ENCODE peak calls at places on chromosomes 12 and 14, in ten cellular contexts. One of them, this sample, is unnamed.

GRCh38 chr12:62581288-62582064 is 114.8 kb downstream of the MON2 start:
- DNase-seq in fibroblast of pulmonary artery: peak
- DNase-seq in activated T-helper 1 cell treated with Interleukin-2 at 50 U/mL for 16 hours: no peak
- DNase-seq in HEK293T: peak
- DNase-seq in HuH-7.5: no peak
- DNase-seq in non-pigmented ciliary epithelial cell: peak
- DNase-seq in GM12891: no peak
- DNase-seq in kidney: no peak
- DNase-seq in naive thymus-derived CD8-positive, alpha-beta T cell: peak
- DNase-seq in suprapubic skin: no peak
- DNase-seq in this sample: no peak

GRCh38 chr12:1845427-1845826 is 25.1 kb downstream of the LRTM2 start:
- DNase-seq in HuH-7.5: no peak
- DNase-seq in activated T-helper 1 cell treated with Interleukin-2 at 50 U/mL for 16 hours: no peak
- DNase-seq in naive thymus-derived CD8-positive, alpha-beta T cell: no peak
- DNase-seq in GM12891: no peak
- DNase-seq in non-pigmented ciliary epithelial cell: no peak
- DNase-seq in suprapubic skin: no peak
- DNase-seq in fibroblast of pulmonary artery: no peak
- DNase-seq in kidney: no peak
- DNase-seq in HEK293T: no peak
- DNase-seq in this sample: no peak

GRCh38 chr12:109115758-109116610 is at the start of gene ACACB:
- DNase-seq in fibroblast of pulmonary artery: no peak
- DNase-seq in activated T-helper 1 cell treated with Interleukin-2 at 50 U/mL for 16 hours: no peak
- DNase-seq in HEK293T: no peak
- DNase-seq in suprapubic skin: peak
- DNase-seq in GM12891: no peak
- DNase-seq in non-pigmented ciliary epithelial cell: no peak
- DNase-seq in naive thymus-derived CD8-positive, alpha-beta T cell: no peak
- DNase-seq in kidney: peak
- DNase-seq in HuH-7.5: peak
- DNase-seq in this sample: no peak

GRCh38 chr12:94983321-94983720 is 20.2 kb downstream of the NDUFA12 start:
- DNase-seq in HEK293T: no peak
- DNase-seq in HuH-7.5: no peak
- DNase-seq in naive thymus-derived CD8-positive, alpha-beta T cell: no peak
- DNase-seq in activated T-helper 1 cell treated with Interleukin-2 at 50 U/mL for 16 hours: no peak
- DNase-seq in GM12891: no peak
- DNase-seq in fibroblast of pulmonary artery: no peak
- DNase-seq in suprapubic skin: no peak
- DNase-seq in non-pigmented ciliary epithelial cell: no peak
- DNase-seq in kidney: no peak
- DNase-seq in this sample: no peak

GRCh38 chr14:99986416-99986815 is 78.8 kb upstream of the EVL start:
- DNase-seq in activated T-helper 1 cell treated with Interleukin-2 at 50 U/mL for 16 hours: no peak
- DNase-seq in HEK293T: no peak
- DNase-seq in non-pigmented ciliary epithelial cell: no peak
- DNase-seq in naive thymus-derived CD8-positive, alpha-beta T cell: no peak
- DNase-seq in HuH-7.5: no peak
- DNase-seq in kidney: no peak
- DNase-seq in fibroblast of pulmonary artery: no peak
- DNase-seq in GM12891: no peak
- DNase-seq in suprapubic skin: no peak
- DNase-seq in this sample: no peak

GRCh38 chr12:3136641-3137267 is 59.6 kb downstream of the TSPAN9 start:
- DNase-seq in suprapubic skin: no peak
- DNase-seq in GM12891: no peak
- DNase-seq in naive thymus-derived CD8-positive, alpha-beta T cell: no peak
- DNase-seq in non-pigmented ciliary epithelial cell: no peak
- DNase-seq in HuH-7.5: no peak
- DNase-seq in activated T-helper 1 cell treated with Interleukin-2 at 50 U/mL for 16 hours: no peak
- DNase-seq in kidney: no peak
- DNase-seq in HEK293T: no peak
- DNase-seq in fibroblast of pulmonary artery: no peak
- DNase-seq in this sample: no peak

GRCh38 chr12:45644521-45644920 is 85.0 kb upstream of the ARID2 start:
- DNase-seq in GM12891: no peak
- DNase-seq in fibroblast of pulmonary artery: peak
- DNase-seq in non-pigmented ciliary epithelial cell: no peak
- DNase-seq in kidney: no peak
- DNase-seq in naive thymus-derived CD8-positive, alpha-beta T cell: no peak
- DNase-seq in HuH-7.5: no peak
- DNase-seq in suprapubic skin: no peak
- DNase-seq in activated T-helper 1 cell treated with Interleukin-2 at 50 U/mL for 16 hours: no peak
- DNase-seq in HEK293T: no peak
- DNase-seq in this sample: no peak

GRCh38 chr14:24289649-24290283 is 9.8 kb downstream of the DHRS1 start:
- DNase-seq in fibroblast of pulmonary artery: no peak
- DNase-seq in HuH-7.5: no peak
- DNase-seq in GM12891: no peak
- DNase-seq in non-pigmented ciliary epithelial cell: no peak
- DNase-seq in suprapubic skin: no peak
- DNase-seq in activated T-helper 1 cell treated with Interleukin-2 at 50 U/mL for 16 hours: no peak
- DNase-seq in kidney: no peak
- DNase-seq in HEK293T: no peak
- DNase-seq in naive thymus-derived CD8-positive, alpha-beta T cell: no peak
- DNase-seq in this sample: no peak

GRCh38 chr14:34078117-34078743 is 127.4 kb upstream of the EGLN3 start:
- DNase-seq in HEK293T: no peak
- DNase-seq in suprapubic skin: no peak
- DNase-seq in fibroblast of pulmonary artery: no peak
- DNase-seq in non-pigmented ciliary epithelial cell: peak
- DNase-seq in kidney: no peak
- DNase-seq in HuH-7.5: no peak
- DNase-seq in GM12891: no peak
- DNase-seq in activated T-helper 1 cell treated with Interleukin-2 at 50 U/mL for 16 hours: no peak
- DNase-seq in naive thymus-derived CD8-positive, alpha-beta T cell: no peak
- DNase-seq in this sample: no peak

GRCh38 chr12:57166971-57167371 is 19.6 kb upstream of the LRP1-AS start:
- DNase-seq in activated T-helper 1 cell treated with Interleukin-2 at 50 U/mL for 16 hours: no peak
- DNase-seq in suprapubic skin: no peak
- DNase-seq in naive thymus-derived CD8-positive, alpha-beta T cell: no peak
- DNase-seq in kidney: no peak
- DNase-seq in fibroblast of pulmonary artery: peak
- DNase-seq in non-pigmented ciliary epithelial cell: peak
- DNase-seq in HuH-7.5: no peak
- DNase-seq in HEK293T: no peak
- DNase-seq in GM12891: no peak
- DNase-seq in this sample: no peak

GRCh38 chr12:87667378-87667777 is 361.8 kb downstream of the C12orf50 start:
- DNase-seq in GM12891: no peak
- DNase-seq in suprapubic skin: no peak
- DNase-seq in HuH-7.5: no peak
- DNase-seq in fibroblast of pulmonary artery: peak
- DNase-seq in activated T-helper 1 cell treated with Interleukin-2 at 50 U/mL for 16 hours: no peak
- DNase-seq in non-pigmented ciliary epithelial cell: peak
- DNase-seq in HEK293T: no peak
- DNase-seq in kidney: no peak
- DNase-seq in naive thymus-derived CD8-positive, alpha-beta T cell: no peak
- DNase-seq in this sample: no peak

GRCh38 chr14:103546651-103547454 is 15.6 kb downstream of the BAG5 start:
- DNase-seq in HEK293T: peak
- DNase-seq in fibroblast of pulmonary artery: peak
- DNase-seq in naive thymus-derived CD8-positive, alpha-beta T cell: peak
- DNase-seq in non-pigmented ciliary epithelial cell: no peak
- DNase-seq in suprapubic skin: peak
- DNase-seq in activated T-helper 1 cell treated with Interleukin-2 at 50 U/mL for 16 hours: peak
- DNase-seq in GM12891: peak
- DNase-seq in kidney: peak
- DNase-seq in HuH-7.5: peak
- DNase-seq in this sample: peak

GRCh38 chr12:63103489-63104131 is 47.4 kb downstream of the AVPR1A start:
- DNase-seq in kidney: no peak
- DNase-seq in naive thymus-derived CD8-positive, alpha-beta T cell: peak
- DNase-seq in HEK293T: peak
- DNase-seq in non-pigmented ciliary epithelial cell: no peak
- DNase-seq in activated T-helper 1 cell treated with Interleukin-2 at 50 U/mL for 16 hours: no peak
- DNase-seq in suprapubic skin: no peak
- DNase-seq in GM12891: no peak
- DNase-seq in HuH-7.5: no peak
- DNase-seq in fibroblast of pulmonary artery: peak
- DNase-seq in this sample: no peak

GRCh38 chr14:62889354-62889753 is 155.9 kb downstream of the KCNH5 start:
- DNase-seq in non-pigmented ciliary epithelial cell: no peak
- DNase-seq in GM12891: no peak
- DNase-seq in naive thymus-derived CD8-positive, alpha-beta T cell: no peak
- DNase-seq in activated T-helper 1 cell treated with Interleukin-2 at 50 U/mL for 16 hours: no peak
- DNase-seq in suprapubic skin: no peak
- DNase-seq in HuH-7.5: no peak
- DNase-seq in kidney: no peak
- DNase-seq in fibroblast of pulmonary artery: peak
- DNase-seq in HEK293T: no peak
- DNase-seq in this sample: no peak

GRCh38 chr12:115451785-115452736 is 768.1 kb upstream of the TBX3 start:
- DNase-seq in HEK293T: peak
- DNase-seq in non-pigmented ciliary epithelial cell: no peak
- DNase-seq in fibroblast of pulmonary artery: peak
- DNase-seq in naive thymus-derived CD8-positive, alpha-beta T cell: peak
- DNase-seq in kidney: no peak
- DNase-seq in HuH-7.5: peak
- DNase-seq in activated T-helper 1 cell treated with Interleukin-2 at 50 U/mL for 16 hours: no peak
- DNase-seq in GM12891: peak
- DNase-seq in suprapubic skin: no peak
- DNase-seq in this sample: no peak

GRCh38 chr14:96139879-96140278 is 64.8 kb upstream of the BDKRB2 start:
- DNase-seq in fibroblast of pulmonary artery: no peak
- DNase-seq in activated T-helper 1 cell treated with Interleukin-2 at 50 U/mL for 16 hours: no peak
- DNase-seq in kidney: no peak
- DNase-seq in non-pigmented ciliary epithelial cell: no peak
- DNase-seq in GM12891: no peak
- DNase-seq in suprapubic skin: no peak
- DNase-seq in naive thymus-derived CD8-positive, alpha-beta T cell: no peak
- DNase-seq in HEK293T: no peak
- DNase-seq in HuH-7.5: no peak
- DNase-seq in this sample: no peak

GRCh38 chr14:62718629-62719028 is 326.6 kb downstream of the KCNH5 start:
- DNase-seq in non-pigmented ciliary epithelial cell: no peak
- DNase-seq in activated T-helper 1 cell treated with Interleukin-2 at 50 U/mL for 16 hours: no peak
- DNase-seq in fibroblast of pulmonary artery: no peak
- DNase-seq in HuH-7.5: no peak
- DNase-seq in kidney: no peak
- DNase-seq in suprapubic skin: no peak
- DNase-seq in HEK293T: no peak
- DNase-seq in GM12891: no peak
- DNase-seq in naive thymus-derived CD8-positive, alpha-beta T cell: no peak
- DNase-seq in this sample: no peak

GRCh38 chr14:37903561-37904191 is 304.0 kb upstream of the SSTR1 start:
- DNase-seq in non-pigmented ciliary epithelial cell: peak
- DNase-seq in suprapubic skin: no peak
- DNase-seq in naive thymus-derived CD8-positive, alpha-beta T cell: peak
- DNase-seq in HuH-7.5: no peak
- DNase-seq in GM12891: no peak
- DNase-seq in HEK293T: peak
- DNase-seq in kidney: no peak
- DNase-seq in fibroblast of pulmonary artery: peak
- DNase-seq in activated T-helper 1 cell treated with Interleukin-2 at 50 U/mL for 16 hours: no peak
- DNase-seq in this sample: no peak

GRCh38 chr12:57734586-57734985 is 4.0 kb downstream of the AGAP2 start:
- DNase-seq in kidney: no peak
- DNase-seq in fibroblast of pulmonary artery: no peak
- DNase-seq in GM12891: no peak
- DNase-seq in suprapubic skin: peak
- DNase-seq in naive thymus-derived CD8-positive, alpha-beta T cell: no peak
- DNase-seq in non-pigmented ciliary epithelial cell: no peak
- DNase-seq in HuH-7.5: no peak
- DNase-seq in HEK293T: no peak
- DNase-seq in activated T-helper 1 cell treated with Interleukin-2 at 50 U/mL for 16 hours: no peak
- DNase-seq in this sample: no peak

GRCh38 chr14:78851189-78851588 is 681.0 kb downstream of the NRXN3 start:
- DNase-seq in HEK293T: no peak
- DNase-seq in suprapubic skin: no peak
- DNase-seq in kidney: no peak
- DNase-seq in fibroblast of pulmonary artery: no peak
- DNase-seq in activated T-helper 1 cell treated with Interleukin-2 at 50 U/mL for 16 hours: no peak
- DNase-seq in non-pigmented ciliary epithelial cell: no peak
- DNase-seq in naive thymus-derived CD8-positive, alpha-beta T cell: no peak
- DNase-seq in GM12891: no peak
- DNase-seq in HuH-7.5: no peak
- DNase-seq in this sample: no peak

GRCh38 chr12:86712425-86712843 is 456.2 kb upstream of the MGAT4C start:
- DNase-seq in kidney: no peak
- DNase-seq in naive thymus-derived CD8-positive, alpha-beta T cell: no peak
- DNase-seq in HuH-7.5: no peak
- DNase-seq in GM12891: no peak
- DNase-seq in HEK293T: peak
- DNase-seq in activated T-helper 1 cell treated with Interleukin-2 at 50 U/mL for 16 hours: no peak
- DNase-seq in fibroblast of pulmonary artery: peak
- DNase-seq in non-pigmented ciliary epithelial cell: peak
- DNase-seq in suprapubic skin: no peak
- DNase-seq in this sample: no peak

GRCh38 chr12:51705450-51705849 is 114.4 kb downstream of the SCN8A start:
- DNase-seq in GM12891: no peak
- DNase-seq in activated T-helper 1 cell treated with Interleukin-2 at 50 U/mL for 16 hours: no peak
- DNase-seq in naive thymus-derived CD8-positive, alpha-beta T cell: no peak
- DNase-seq in suprapubic skin: no peak
- DNase-seq in fibroblast of pulmonary artery: peak
- DNase-seq in non-pigmented ciliary epithelial cell: no peak
- DNase-seq in HEK293T: no peak
- DNase-seq in HuH-7.5: no peak
- DNase-seq in kidney: no peak
- DNase-seq in this sample: no peak